ENCODE peak calls at places on chromosome 11, in four cellular contexts. G is cardiac fibroblast, Z is breast epithelium, P is suprapubic skin. K is an unnamed sample.

GRCh38 chr11:111334495-111335123 is 36.3 kb downstream of the POU2AF3 start:
- DNase-seq in G (no peak), Z (no peak), P (no peak), K (no peak)

GRCh38 chr11:134535029-134536025 is 123.3 kb upstream of the B3GAT1 start:
- DNase-seq in G (no peak), Z (no peak), P (peak), K (no peak)

GRCh38 chr11:9385288-9385902 is 943 bp downstream of the IPO7 start:
- DNase-seq in G (no peak), Z (peak), P (no peak), K (no peak)

GRCh38 chr11:67420147-67420645 is 4.7 kb downstream of the CARNS1 start:
- DNase-seq in G (no peak), Z (no peak), P (no peak), K (no peak)

GRCh38 chr11:34749666-34750659 is 129.1 kb downstream of the EHF start:
- DNase-seq in G (peak), Z (peak), P (peak), K (peak)

GRCh38 chr11:94897330-94897768 is 76.0 kb downstream of the CWC15 start:
- DNase-seq in G (peak), Z (peak), P (no peak), K (peak)

GRCh38 chr11:123450593-123450992 is 20.5 kb downstream of the GRAMD1B start:
- DNase-seq in G (peak), Z (no peak), P (no peak), K (no peak)

GRCh38 chr11:111418436-111418787 is 39.3 kb upstream of the POU2AF1 start:
- DNase-seq in G (no peak), Z (no peak), P (no peak), K (no peak)

GRCh38 chr11:44831605-44832394 is 105.0 kb downstream of the TSPAN18 start:
- DNase-seq in G (no peak), Z (no peak), P (no peak), K (no peak)

GRCh38 chr11:71447791-71448256 is 369 bp downstream of the DHCR7 start:
- DNase-seq in G (no peak), Z (no peak), P (no peak), K (no peak)

GRCh38 chr11:70556884-70557741 is 158.8 kb downstream of the CTTN start:
- DNase-seq in G (no peak), Z (no peak), P (no peak), K (no peak)

GRCh38 chr11:776459-777287 is 614 bp downstream of the GATD1 start:
- DNase-seq in G (no peak), Z (no peak), P (peak), K (no peak)

GRCh38 chr11:120032766-120033390 is 105.0 kb downstream of the TRIM29 start:
- DNase-seq in G (no peak), Z (no peak), P (no peak), K (no peak)

GRCh38 chr11:680970-681369 is 14.1 kb downstream of the DEAF1 start:
- DNase-seq in G (no peak), Z (no peak), P (no peak), K (no peak)

GRCh38 chr11:61787928-61788491 is 4.4 kb downstream of the TMEM258 start:
- DNase-seq in G (peak), Z (no peak), P (no peak), K (peak)

GRCh38 chr11:130798801-130799200 is 117.5 kb downstream of the SNX19 start:
- DNase-seq in G (no peak), Z (no peak), P (no peak), K (no peak)

GRCh38 chr11:88439356-88439755 is 101.8 kb upstream of the CTSC start:
- DNase-seq in G (no peak), Z (no peak), P (no peak), K (no peak)

GRCh38 chr11:68449951-68450350 is 10.6 kb upstream of the PPP6R3 start:
- DNase-seq in G (no peak), Z (no peak), P (no peak), K (no peak)

GRCh38 chr11:107598225-107599139 is 7.5 kb downstream of the ELMOD1 start:
- DNase-seq in G (peak), Z (no peak), P (no peak), K (peak)

GRCh38 chr11:2213384-2213842 is 41.8 kb upstream of the TH start:
- DNase-seq in G (no peak), Z (peak), P (no peak), K (no peak)

GRCh38 chr11:73781303-73781702 is 6.4 kb upstream of the MRPL48 start:
- DNase-seq in G (no peak), Z (no peak), P (no peak), K (no peak)

GRCh38 chr11:14908214-14908880 is 16.3 kb upstream of the CYP2R1 start:
- DNase-seq in G (peak), Z (no peak), P (no peak), K (peak)

GRCh38 chr11:10032991-10033390 is 261.0 kb downstream of the SBF2 start:
- DNase-seq in G (peak), Z (no peak), P (no peak), K (no peak)

GRCh38 chr11:125069796-125070195 is 6.7 kb downstream of the SLC37A2 start:
- DNase-seq in G (no peak), Z (peak), P (no peak), K (peak)

GRCh38 chr11:72684236-72684912 is 10.2 kb upstream of the PDE2A start:
- DNase-seq in G (peak), Z (no peak), P (peak), K (peak)

GRCh38 chr11:64291746-64292457 is 800 bp downstream of the KCNK4 start:
- DNase-seq in G (no peak), Z (no peak), P (no peak), K (no peak)

GRCh38 chr11:109845437-109845836 is 247.8 kb upstream of the ZC3H12C start:
- DNase-seq in G (no peak), Z (no peak), P (no peak), K (no peak)

GRCh38 chr11:63710476-63711217 is 29.3 kb downstream of the RTN3 start:
- DNase-seq in G (peak), Z (no peak), P (no peak), K (no peak)

GRCh38 chr11:134643519-134644042 is 231.5 kb upstream of the B3GAT1 start:
- DNase-seq in G (no peak), Z (no peak), P (no peak), K (no peak)

GRCh38 chr11:114244995-114245394 is 51.2 kb upstream of the NNMT start:
- DNase-seq in G (no peak), Z (no peak), P (no peak), K (no peak)

GRCh38 chr11:3136542-3137455 is 28.3 kb downstream of the OSBPL5 start:
- DNase-seq in G (no peak), Z (no peak), P (peak), K (no peak)

GRCh38 chr11:108927791-108928545 is 263.1 kb downstream of the DDX10 start:
- DNase-seq in G (peak), Z (no peak), P (no peak), K (no peak)

GRCh38 chr11:76141901-76142300 is 64.4 kb downstream of the WNT11 start:
- DNase-seq in G (no peak), Z (peak), P (no peak), K (no peak)

GRCh38 chr11:64762277-64762915 is 2.6 kb upstream of the PYGM start:
- DNase-seq in G (no peak), Z (no peak), P (peak), K (no peak)

GRCh38 chr11:84524422-84525051 is 1102.6 kb downstream of the DLG2 start:
- DNase-seq in G (peak), Z (no peak), P (no peak), K (peak)

GRCh38 chr11:119363874-119364590 is 17.5 kb downstream of the USP2 start:
- DNase-seq in G (no peak), Z (no peak), P (peak), K (no peak)

GRCh38 chr11:14347494-14347893 is 11.5 kb downstream of the RRAS2 start:
- DNase-seq in G (no peak), Z (no peak), P (no peak), K (no peak)

DNA sequence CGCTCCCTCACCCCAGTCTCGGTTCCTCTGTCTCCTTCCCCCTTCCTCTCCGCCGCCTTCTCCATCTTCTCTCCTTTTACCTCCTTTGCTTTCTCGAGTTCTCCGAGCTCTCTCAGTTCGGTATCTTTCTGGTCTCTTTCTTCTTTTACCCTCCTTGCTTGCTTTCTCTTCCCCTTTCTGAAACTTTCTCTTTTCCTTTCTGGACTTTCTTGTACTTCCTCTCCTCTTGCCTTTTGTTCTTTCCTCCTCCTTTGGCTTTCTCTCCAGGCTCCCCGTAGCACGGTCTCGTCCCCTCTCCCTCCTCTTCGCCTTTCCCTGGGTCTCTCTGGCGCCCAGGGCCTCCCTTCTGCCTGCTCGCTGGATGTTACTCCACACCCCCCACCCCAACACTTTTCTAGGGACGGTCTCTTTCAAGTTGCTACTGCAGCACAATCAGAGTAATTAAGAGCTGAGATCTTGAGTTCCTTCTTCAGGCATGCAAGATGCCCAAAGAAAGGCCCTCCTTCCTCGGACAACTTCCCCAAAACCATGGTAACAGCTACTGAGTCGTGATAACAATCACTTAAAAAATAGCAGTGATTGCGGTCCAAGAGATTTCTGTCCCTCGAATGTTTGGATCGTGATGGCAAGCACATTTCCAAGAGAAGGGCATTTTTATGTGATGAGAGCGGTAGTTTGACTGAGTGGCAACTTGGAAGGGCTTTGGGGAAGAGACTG is 487 bp upstream of the TENM4 start:
- DNase-seq in G (peak), Z (no peak), P (no peak), K (no peak)
- TF ChIP-seq CTCF in G (no peak), Z (no peak), P (no peak), K (peak)

GRCh38 chr11:22130462-22131053 is 62.3 kb upstream of the ANO5 start:
- DNase-seq in G (peak), Z (no peak), P (no peak), K (peak)
- TF ChIP-seq CTCF in G (peak), Z (no peak), P (no peak), K (no peak)

GRCh38 chr11:11980841-11981308 is 27.6 kb downstream of the DKK3 start:
- DNase-seq in G (no peak), Z (no peak), P (no peak), K (no peak)

GRCh38 chr11:11979487-11980117 is 28.8 kb downstream of the DKK3 start:
- DNase-seq in G (peak), Z (no peak), P (no peak), K (peak)

GRCh38 chr11:11981364-11981763 is 27.1 kb downstream of the DKK3 start:
- DNase-seq in G (no peak), Z (peak), P (no peak), K (no peak)

GRCh38 chr11:11978792-11979486 is 29.5 kb downstream of the DKK3 start:
- DNase-seq in G (peak), Z (peak), P (no peak), K (peak)

GRCh38 chr11:11980200-11980599 is 28.2 kb downstream of the DKK3 start:
- DNase-seq in G (no peak), Z (no peak), P (no peak), K (no peak)
- TF ChIP-seq CTCF in G (no peak), Z (no peak), P (no peak), K (no peak)

GRCh38 chr11:126411971-126412381 is 56.5 kb downstream of the ST3GAL4 start:
- DNase-seq in G (no peak), Z (no peak), P (no peak), K (no peak)
- TF ChIP-seq CTCF in G (peak), Z (no peak), P (no peak), K (no peak)

GRCh38 chr11:128689946-128690745 is 3.7 kb upstream of the FLI1 start:
- DNase-seq in G (no peak), Z (no peak), P (no peak), K (no peak)

GRCh38 chr11:128689586-128689945 is 4.3 kb upstream of the FLI1 start:
- DNase-seq in G (no peak), Z (no peak), P (peak), K (no peak)

GRCh38 chr11:128692750-128693578 is 908 bp upstream of the FLI1 start:
- DNase-seq in G (peak), Z (no peak), P (peak), K (peak)

GRCh38 chr11:128690746-128691091 is 3.2 kb upstream of the FLI1 start:
- DNase-seq in G (no peak), Z (no peak), P (no peak), K (no peak)

GRCh38 chr11:128691802-128692749 is 1.8 kb upstream of the FLI1 start:
- DNase-seq in G (no peak), Z (no peak), P (peak), K (no peak)
- TF ChIP-seq CTCF in G (peak), Z (no peak), P (no peak), K (no peak)

DNA sequence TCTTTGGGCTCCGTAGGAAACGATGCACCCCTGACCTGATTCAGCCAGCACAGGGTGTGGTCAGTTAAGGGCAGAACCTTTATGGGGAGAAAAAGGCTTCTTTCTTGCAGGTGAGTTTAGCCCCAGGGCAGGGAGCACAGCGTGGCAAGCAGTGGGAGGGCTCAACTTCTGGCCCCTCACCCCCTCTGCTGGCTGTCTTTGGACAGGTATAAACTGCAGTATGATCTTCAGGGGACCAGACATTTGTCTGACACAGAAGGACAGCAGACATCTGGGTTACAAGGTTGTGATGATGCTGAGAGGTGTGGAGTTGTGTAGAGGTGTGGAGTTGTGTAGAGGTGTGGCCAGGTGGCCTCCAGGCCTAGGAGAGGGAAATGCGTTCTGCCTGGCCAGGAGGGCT is 324.0 kb upstream of the PLET1 start:
- DNase-seq in G (no peak), Z (no peak), P (no peak), K (peak)
- TF ChIP-seq CTCF in G (no peak), Z (no peak), P (no peak), K (peak)

DNA sequence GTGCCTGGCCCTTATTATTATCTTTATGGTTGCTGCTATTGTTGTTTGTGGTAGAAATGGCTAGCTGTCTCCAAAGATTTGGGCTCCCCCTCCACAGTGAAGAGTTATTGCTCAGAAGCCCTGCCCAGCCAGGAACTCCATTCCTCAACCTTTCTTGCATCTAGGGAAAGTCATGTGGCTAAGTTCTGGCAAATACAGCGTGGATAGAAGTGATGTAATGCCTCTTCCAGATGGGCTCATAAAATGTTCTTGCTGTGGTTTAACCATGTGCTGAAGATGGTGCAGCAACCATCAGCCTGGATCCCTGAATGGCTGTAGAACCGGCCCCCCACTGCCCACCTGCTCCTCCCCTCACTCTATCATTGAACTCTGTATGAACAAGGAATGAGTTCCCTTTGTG is 203.5 kb upstream of the E2F8 start:
- DNase-seq in G (peak), Z (no peak), P (no peak), K (peak)
- TF ChIP-seq CTCF in G (no peak), Z (no peak), P (no peak), K (no peak)

GRCh38 chr11:132471491-132471890 is 1060.8 kb downstream of the OPCML start:
- DNase-seq in G (peak), Z (no peak), P (no peak), K (no peak)

GRCh38 chr11:132475046-132475445 is 1057.3 kb downstream of the OPCML start:
- DNase-seq in G (peak), Z (no peak), P (no peak), K (no peak)

GRCh38 chr11:132466983-132467382 is 1065.3 kb downstream of the OPCML start:
- DNase-seq in G (no peak), Z (no peak), P (no peak), K (no peak)

GRCh38 chr11:132472411-132473205 is 1059.7 kb downstream of the OPCML start:
- DNase-seq in G (peak), Z (no peak), P (no peak), K (no peak)
- TF ChIP-seq CTCF in G (no peak), Z (no peak), P (no peak), K (no peak)

GRCh38 chr11:128745296-128746183 is 51.7 kb downstream of the FLI1 start:
- DNase-seq in G (peak), Z (no peak), P (no peak), K (no peak)
- TF ChIP-seq CTCF in G (no peak), Z (no peak), P (no peak), K (no peak)